ENCODE peak calls at places on chromosomes 1 and 21, in eight cellular contexts. E, Q, V, D, K, X, S and M are unnamed samples.

GRCh38 chr21:34606621-34607020 is 8.3 kb downstream of the RCAN1 start:
- DNase-seq in Q (no peak), D (no peak), V (no peak), S (no peak), E (no peak), K (no peak), X (no peak), M (no peak)

GRCh38 chr1:7526196-7526866 is 244.8 kb upstream of the VAMP3 start:
- DNase-seq in K (no peak), E (no peak), D (no peak), S (no peak), Q (no peak), X (no peak), V (no peak), M (no peak)

GRCh38 chr21:31580866-31581276 is 78.6 kb upstream of the SOD1 start:
- DNase-seq in Q (peak; percentile 72), V (no peak), S (peak; percentile 68), E (peak; percentile 78), X (peak; percentile 63), D (peak; percentile 87), K (peak; percentile 85), M (peak; percentile 86)

GRCh38 chr1:97500696-97501297 is 420.0 kb downstream of the DPYD start:
- DNase-seq in K (no peak), D (no peak), X (no peak), Q (peak; percentile 4), S (no peak), V (no peak), E (no peak), M (no peak)

GRCh38 chr1:248906741-248907661 is 966 bp downstream of the PGBD2 start:
- DNase-seq in D (no peak), V (no peak), S (no peak), X (no peak), E (no peak), K (no peak), Q (peak; percentile 5), M (no peak)

GRCh38 chr1:182816863-182817262 is 22.3 kb upstream of the DHX9 start:
- DNase-seq in S (no peak), V (no peak), K (no peak), E (no peak), X (no peak), Q (no peak), D (no peak), M (no peak)

GRCh38 chr1:172429324-172430127 is 9.0 kb downstream of the C1orf105 start:
- DNase-seq in Q (peak; percentile 78), K (no peak), D (peak; percentile 16), V (no peak), X (peak; percentile 33), E (peak; percentile 85), S (peak; percentile 44), M (peak; percentile 25)

GRCh38 chr1:243587823-243588560 is 262.1 kb downstream of the AKT3 start:
- DNase-seq in S (peak; percentile 61), E (no peak), V (no peak), X (peak; percentile 68), D (no peak), K (no peak), Q (no peak), M (no peak)

GRCh38 chr1:82161651-82162238 is 361.0 kb downstream of the ADGRL2 start:
- DNase-seq in E (no peak), D (no peak), K (no peak), Q (peak; percentile 56), X (peak; percentile 12), V (no peak), S (no peak), M (no peak)

GRCh38 chr1:39378377-39378776 is 113.1 kb upstream of the BMP8A start:
- DNase-seq in E (no peak), D (peak; percentile 26), X (peak; percentile 20), K (no peak), Q (no peak), S (no peak), V (no peak), M (no peak)

GRCh38 chr1:8151647-8152046 is 125.5 kb upstream of the ERRFI1 start:
- DNase-seq in Q (no peak), X (no peak), D (no peak), S (no peak), K (no peak), E (no peak), V (no peak), M (no peak)

GRCh38 chr1:231183875-231184590 is 22.2 kb downstream of the TRIM67 start:
- DNase-seq in S (no peak), K (no peak), E (no peak), V (no peak), D (no peak), X (no peak), Q (no peak), M (no peak)

GRCh38 chr1:149843302-149844041 is 55.9 kb upstream of the BOLA1 start:
- DNase-seq in Q (peak; percentile 6), X (no peak), V (no peak), S (no peak), K (no peak), E (peak; percentile 25), D (no peak), M (no peak)

GRCh38 chr1:173405758-173406344 is 71.3 kb upstream of the PRDX6 start:
- DNase-seq in D (no peak), S (no peak), K (no peak), V (no peak), X (no peak), Q (peak; percentile 66), E (peak; percentile 80), M (no peak)

GRCh38 chr1:146013566-146013937 is 8.0 kb downstream of the HJV start:
- DNase-seq in E (no peak), D (no peak), Q (no peak), S (no peak), K (no peak), X (no peak), V (no peak), M (no peak)

DNA sequence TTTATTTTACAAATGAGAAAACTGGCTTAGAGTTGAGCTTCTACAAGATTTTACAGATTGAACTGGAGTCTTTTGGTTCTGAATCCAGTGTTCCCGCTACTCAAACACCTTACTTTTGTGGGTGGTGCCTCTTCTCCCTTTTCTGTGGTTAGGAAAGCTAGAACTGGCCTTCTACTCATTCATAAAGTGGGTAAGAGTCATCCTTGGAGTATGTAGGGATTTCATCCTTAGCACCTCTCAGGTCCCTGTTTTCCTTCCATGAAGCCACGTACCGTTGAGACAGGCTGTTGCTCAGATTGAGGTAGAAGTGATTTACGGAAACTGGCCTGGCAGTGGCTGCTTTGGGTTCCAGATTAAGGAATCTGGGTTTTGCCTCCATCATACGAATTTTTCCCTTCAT is 35.8 kb downstream of the WNT4 start:
- DNase-seq in K (no peak), Q (no peak), D (no peak), E (peak; percentile 33), V (no peak), X (no peak), S (no peak), M (no peak)
- TF ChIP-seq CTCF in K (no peak), Q (no peak), D (no peak), E (no peak), V (no peak), X (no peak), S (no peak), M (no peak)

GRCh38 chr1:42456010-42456753 is at the start of the genes PPCS and ZMYND12:
- DNase-seq in K (peak; percentile 77), E (peak; percentile 90), S (peak; percentile 91), V (peak; percentile 94), D (peak; percentile 73), Q (peak; percentile 93), X (peak; percentile 93), M (peak; percentile 78)
- TF ChIP-seq CTCF in K (peak; percentile 27), E (no peak), S (no peak), V (no peak), D (no peak), Q (no peak), X (no peak), M (no peak)

GRCh38 chr21:14116080-14116481 is 94.7 kb downstream of the LIPI start:
- DNase-seq in S (peak; percentile 51), V (no peak), K (no peak), X (peak; percentile 46), Q (no peak), D (no peak), E (no peak), M (no peak)

GRCh38 chr21:14115646-14116045 is 95.1 kb downstream of the LIPI start:
- DNase-seq in S (no peak), E (no peak), Q (no peak), K (no peak), D (no peak), X (no peak), V (no peak), M (no peak)

GRCh38 chr21:14119038-14119437 is 91.7 kb downstream of the LIPI start:
- DNase-seq in K (no peak), E (no peak), Q (no peak), S (no peak), V (no peak), X (no peak), D (no peak), M (no peak)

GRCh38 chr21:14121719-14122118 is 89.0 kb downstream of the LIPI start:
- DNase-seq in D (no peak), V (no peak), K (no peak), Q (no peak), S (no peak), E (no peak), X (no peak), M (no peak)

DNA sequence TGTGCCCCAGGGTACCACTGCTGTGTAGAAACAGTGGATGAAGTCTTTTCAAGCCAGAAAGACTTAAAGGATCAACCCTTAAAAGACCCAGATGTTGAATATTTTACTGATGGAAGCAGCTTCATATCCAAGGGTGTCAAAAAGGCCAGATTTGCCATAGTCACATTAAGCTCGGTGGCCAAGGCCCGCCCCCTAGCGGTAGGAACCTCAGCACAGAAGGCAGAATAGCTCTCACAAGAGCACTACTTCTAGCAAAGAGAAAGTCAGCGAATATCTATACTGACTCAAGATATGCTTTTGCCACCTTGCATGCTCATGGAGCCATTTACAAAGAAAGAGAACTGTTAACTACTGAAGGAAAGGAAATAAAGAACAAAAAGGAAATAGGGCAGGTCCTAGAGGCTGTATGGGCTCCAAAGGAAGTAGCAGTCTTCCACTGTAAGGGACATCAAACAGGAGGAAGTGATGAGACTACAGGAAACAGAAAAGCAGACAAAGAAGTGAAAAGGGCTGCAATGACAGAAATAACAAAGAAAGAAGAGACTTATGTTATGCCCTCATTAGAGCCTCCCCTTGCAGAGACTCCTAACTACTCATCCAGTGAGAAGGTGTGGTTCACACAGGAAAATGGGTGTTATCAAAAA is 90.5 kb downstream of the LIPI start:
- DNase-seq in K (peak; percentile 17), S (peak; percentile 52), X (peak; percentile 42), E (peak; percentile 37), Q (no peak), D (peak; percentile 73), V (no peak), M (peak; percentile 66)
- TF ChIP-seq CTCF in K (peak; percentile 55), S (peak; percentile 99), X (peak; percentile 91), E (peak; percentile 62), Q (peak; percentile 34), D (peak; percentile 80), V (peak; percentile 48), M (peak; percentile 78)

DNA sequence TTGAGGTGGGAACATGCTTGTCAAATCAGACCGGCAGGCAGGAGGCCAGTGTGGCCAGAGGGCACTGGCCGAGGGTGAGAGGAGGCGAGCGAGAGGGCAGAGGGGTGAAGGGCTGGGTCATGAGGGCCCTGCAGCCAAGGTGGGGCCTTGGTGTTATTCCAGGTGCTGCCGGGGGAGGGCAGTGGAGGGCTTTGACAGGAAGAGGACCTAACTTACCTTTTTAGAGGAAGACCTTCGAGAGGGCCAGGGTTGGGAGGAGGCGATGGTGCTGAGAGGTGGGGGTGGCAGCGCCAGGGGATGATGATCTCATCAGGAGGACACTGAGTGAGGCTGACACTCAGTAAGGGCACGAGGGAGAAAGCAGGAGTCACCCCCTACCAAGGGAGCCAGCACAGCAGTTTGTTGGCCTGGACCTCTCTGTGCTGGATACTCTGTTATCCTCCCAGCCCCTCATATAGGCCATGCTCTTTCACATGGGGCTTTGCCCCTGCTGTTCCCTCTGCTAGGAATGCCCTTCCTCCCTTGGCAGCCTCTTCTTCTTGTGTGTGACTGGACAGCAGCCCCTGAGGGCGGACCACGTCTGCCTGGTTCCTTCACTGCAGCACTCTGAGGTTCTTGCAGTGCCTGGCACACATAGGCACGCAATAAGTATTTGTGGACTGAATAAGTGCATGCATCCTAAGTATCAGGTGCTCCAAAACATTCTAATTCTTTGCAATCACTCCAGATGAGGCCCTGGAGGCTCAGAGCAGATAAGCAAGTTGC is 7.5 kb upstream of the TTC22 start:
- DNase-seq in V (no peak), E (no peak), D (no peak), K (no peak), S (no peak), X (no peak), Q (no peak), M (no peak)
- TF ChIP-seq CTCF in V (no peak), E (peak; percentile 19), D (no peak), K (peak; percentile 32), S (no peak), X (no peak), Q (peak; percentile 18), M (no peak)